ENCODE peak calls at places on chromosomes 11 and 22, in eight cellular contexts. P, I, J, E, B, R, X and W are unnamed samples.
A peak's percentile ranks its signal among the peaks of the same experiment; 100 is the strongest.

GRCh38 chr11:47163898-47164297 is 12.8 kb downstream of the ARFGAP2 start:
- DNase-seq in E (no peak), X (no peak), P (no peak), I (no peak), B (no peak), R (no peak), J (no peak), W (no peak)

GRCh38 chr11:35404397-35404775 is 15.0 kb downstream of the SLC1A2 start:
- DNase-seq in I (peak; percentile 69), P (peak; percentile 50), X (no peak), R (no peak), J (no peak), B (no peak), E (no peak), W (no peak)

GRCh38 chr11:84812351-84813083 is 814.6 kb downstream of the DLG2 start:
- DNase-seq in X (no peak), I (no peak), J (no peak), R (no peak), B (no peak), E (no peak), P (no peak), W (no peak)

GRCh38 chr11:70501026-70501901 is 102.9 kb downstream of the CTTN start:
- DNase-seq in X (no peak), P (no peak), J (no peak), B (peak; percentile 74), R (no peak), I (no peak), E (no peak), W (no peak)

GRCh38 chr11:99277281-99277680 is 256.5 kb downstream of the CNTN5 start:
- DNase-seq in E (no peak), X (no peak), P (no peak), J (no peak), I (no peak), B (no peak), R (no peak), W (no peak)

GRCh38 chr11:86938203-86938899 is 16.8 kb downstream of the FZD4 start:
- DNase-seq in X (no peak), E (no peak), P (no peak), I (no peak), B (no peak), J (no peak), R (no peak), W (no peak)

GRCh38 chr11:33941637-33942160 is 49.8 kb upstream of the LMO2 start:
- DNase-seq in B (no peak), E (no peak), X (no peak), P (no peak), I (no peak), R (no peak), J (no peak), W (no peak)

GRCh38 chr11:66289548-66290331 is 797 bp upstream of the YIF1A start:
- DNase-seq in R (peak; percentile 72), X (peak; percentile 68), P (no peak), J (no peak), I (peak; percentile 81), B (peak; percentile 90), E (peak; percentile 33), W (peak; percentile 59)

GRCh38 chr11:69429716-69430491 is 51.6 kb upstream of the LINC01488 start:
- DNase-seq in R (no peak), P (no peak), I (no peak), B (no peak), X (no peak), E (no peak), J (no peak), W (no peak)

GRCh38 chr11:113895367-113896155 is 9.0 kb upstream of the HTR3B start:
- DNase-seq in X (peak; percentile 42), J (no peak), B (no peak), E (no peak), R (no peak), I (no peak), P (peak; percentile 13), W (no peak)

GRCh38 chr11:35029979-35030378 is 109.0 kb upstream of the CD44 start:
- DNase-seq in P (peak; percentile 68), J (peak; percentile 66), R (no peak), E (peak; percentile 42), B (no peak), I (no peak), X (no peak), W (no peak)

GRCh38 chr11:70853103-70853830 is 399.1 kb downstream of the SHANK2 start:
- DNase-seq in I (no peak), P (no peak), E (no peak), R (no peak), J (no peak), B (no peak), X (no peak), W (no peak)

GRCh38 chr11:79045811-79046304 is 395.0 kb downstream of the TENM4 start:
- DNase-seq in I (no peak), E (no peak), J (peak; percentile 50), B (no peak), R (no peak), X (no peak), P (peak; percentile 26), W (no peak)

GRCh38 chr22:19411690-19412045 is 19.9 kb downstream of the HIRA start:
- DNase-seq in J (no peak), I (no peak), X (no peak), P (no peak), B (no peak), R (no peak), E (no peak), W (no peak)

GRCh38 chr11:104076455-104076854 is 40.0 kb downstream of the DDI1 start:
- DNase-seq in P (peak; percentile 82), I (no peak), R (no peak), B (no peak), J (no peak), X (no peak), E (no peak), W (no peak)

GRCh38 chr11:126357969-126358762 is 2.7 kb downstream of the ST3GAL4 start:
- DNase-seq in J (no peak), X (no peak), B (no peak), I (no peak), R (no peak), E (no peak), P (no peak), W (no peak)
- TF ChIP-seq CTCF in J (no peak), X (no peak), B (no peak), I (no peak), R (no peak), E (no peak), P (no peak), W (no peak)

DNA sequence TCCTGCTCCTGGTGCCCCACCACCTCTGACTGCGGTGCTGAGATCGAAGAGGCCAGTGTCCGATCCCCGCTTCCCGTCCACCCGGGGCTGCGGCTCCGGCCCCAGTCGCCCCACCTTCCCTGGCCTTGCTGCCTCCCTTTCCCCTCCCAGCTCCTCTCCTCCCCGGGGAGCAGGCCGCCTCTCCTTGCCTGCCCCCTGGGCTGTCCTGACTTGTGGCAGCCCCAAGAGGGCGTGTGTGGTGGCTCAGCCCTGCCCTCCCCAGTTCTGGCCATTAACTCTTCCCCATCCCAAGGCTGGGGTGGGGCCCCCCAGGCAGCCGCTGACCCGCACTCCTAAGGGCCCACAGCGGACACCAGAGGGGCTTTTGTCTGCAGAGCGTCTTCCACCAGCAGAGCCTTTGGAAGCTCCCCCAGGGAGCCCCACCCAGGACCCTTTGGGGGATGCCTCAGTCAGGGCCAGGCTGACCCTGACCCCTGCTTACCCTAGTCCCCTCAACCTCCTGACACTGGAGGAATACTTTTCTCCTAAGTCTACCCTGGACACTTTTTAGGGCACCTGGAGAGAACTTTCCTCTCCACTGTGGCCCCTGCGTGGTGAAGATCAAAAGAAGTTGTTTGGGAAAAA is 16.7 kb downstream of the RTN4RL2 start:
- DNase-seq in I (peak; percentile 45), J (peak; percentile 53), P (no peak), B (peak; percentile 84), X (no peak), R (no peak), E (no peak), W (no peak)
- TF ChIP-seq CTCF in I (peak; percentile 41), J (peak; percentile 43), P (peak; percentile 23), B (peak; percentile 26), X (no peak), R (peak; percentile 43), E (peak; percentile 67), W (peak; percentile 32)

GRCh38 chr11:88543902-88544655 is 206.5 kb upstream of the CTSC start:
- DNase-seq in J (peak; percentile 92), R (peak; percentile 90), B (peak; percentile 71), I (peak; percentile 90), X (peak; percentile 54), E (peak; percentile 83), P (peak; percentile 92), W (peak; percentile 89)

GRCh38 chr11:88544656-88545280 is 207.2 kb upstream of the CTSC start:
- DNase-seq in E (no peak), B (no peak), X (no peak), R (no peak), I (no peak), J (peak; percentile 68), P (no peak), W (no peak)
- TF ChIP-seq CTCF in E (no peak), B (no peak), X (no peak), R (no peak), I (no peak), J (no peak), P (no peak), W (no peak)

GRCh38 chr22:38073150-38074130 is 10.5 kb downstream of the SLC16A8 start:
- DNase-seq in B (peak; percentile 65), I (no peak), J (no peak), R (no peak), E (no peak), X (no peak), P (no peak), W (no peak)

GRCh38 chr22:38072322-38073149 is 11.4 kb downstream of the SLC16A8 start:
- DNase-seq in R (no peak), E (no peak), I (no peak), B (peak; percentile 66), P (no peak), J (no peak), X (no peak), W (no peak)

GRCh38 chr22:38075105-38075825 is 8.7 kb downstream of the SLC16A8 start:
- DNase-seq in I (no peak), B (peak; percentile 66), E (no peak), R (no peak), X (no peak), P (no peak), J (no peak), W (no peak)

GRCh38 chr22:38075961-38076360 is 8.0 kb downstream of the SLC16A8 start:
- DNase-seq in P (no peak), B (peak; percentile 52), I (no peak), E (no peak), J (no peak), X (no peak), R (no peak), W (no peak)

DNA sequence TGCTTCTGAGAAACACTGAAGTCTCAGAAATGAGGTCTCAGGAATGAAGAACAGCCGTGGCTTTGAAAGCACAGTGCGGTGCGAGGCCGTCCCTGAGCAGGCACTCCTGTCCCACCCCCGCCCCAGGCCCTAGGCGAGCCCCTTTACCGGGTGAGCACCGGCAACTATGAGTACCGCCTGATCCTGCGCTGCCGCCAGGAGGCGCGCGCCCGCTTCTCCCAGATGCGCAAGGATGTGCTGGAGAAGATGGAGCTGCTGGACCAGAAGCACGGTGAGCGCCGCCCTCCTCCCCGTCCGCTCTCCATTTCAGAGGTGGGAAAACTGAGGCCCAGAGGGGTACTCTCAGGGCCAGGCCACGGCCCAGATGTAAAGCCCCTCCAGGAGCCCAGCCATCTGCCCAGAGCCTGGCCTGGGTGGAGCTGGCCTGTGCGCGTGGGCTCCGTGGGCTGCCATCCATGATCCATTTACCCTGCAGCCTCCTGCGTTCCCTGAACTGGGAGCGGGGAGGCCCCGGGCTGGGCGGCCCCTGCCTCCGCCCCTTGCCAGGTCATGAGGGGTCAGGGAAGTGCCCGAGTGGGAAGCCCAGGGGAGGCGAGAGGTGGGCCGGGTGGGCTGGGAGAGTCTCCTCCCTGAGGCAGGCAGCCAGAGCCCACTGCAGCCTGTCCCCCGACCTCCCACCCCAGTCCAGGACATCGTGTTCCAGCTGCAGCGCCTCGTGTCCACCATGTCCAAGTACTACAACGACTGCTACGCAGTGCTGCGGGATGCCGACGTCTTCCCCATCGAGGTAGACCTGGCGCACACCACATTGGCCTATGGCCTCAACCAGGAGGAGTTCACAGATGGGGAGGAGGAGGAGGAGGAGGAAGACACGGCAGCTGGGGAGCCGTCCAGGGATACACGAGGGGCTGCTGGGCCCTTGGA is 9.5 kb downstream of the SLC16A8 start:
- DNase-seq in B (peak; percentile 70), J (no peak), R (peak; percentile 10), E (no peak), X (no peak), I (no peak), P (no peak), W (no peak)
- TF ChIP-seq CTCF in B (no peak), J (peak; percentile 20), R (peak; percentile 61), E (no peak), X (no peak), I (no peak), P (no peak), W (peak; percentile 62)